ENCODE peak calls at places on chromosomes 16 and 17, in four cellular contexts. B is H9, H is IMR-90, T is H1. E is an unnamed sample.

GRCh38 chr16:9091867-9092281 is 430 bp downstream of the HAPSTR1 start:
- DNase-seq in T (peak; percentile 61), H (no peak), B (no peak), E (peak; percentile 27)

GRCh38 chr16:49621240-49622083 is 234.4 kb downstream of the ZNF423 start:
- DNase-seq in B (peak; percentile 26), T (no peak), H (no peak), E (no peak)

GRCh38 chr17:76077582-76078110 is 1.3 kb upstream of the ZACN start:
- DNase-seq in B (peak; percentile 39), T (no peak), H (no peak), E (no peak)

GRCh38 chr16:54867302-54867832 is 63.3 kb upstream of the IRX5 start:
- DNase-seq in T (no peak), B (no peak), H (no peak), E (no peak)

GRCh38 chr16:14199624-14200023 is 128.5 kb downstream of the MRTFB start:
- DNase-seq in H (peak; percentile 27), B (no peak), T (no peak), E (no peak)

GRCh38 chr16:80994451-80994850 is 12.2 kb downstream of the CMC2 start:
- DNase-seq in B (no peak), T (no peak), H (peak; percentile 39), E (no peak)

GRCh38 chr16:89897204-89897603 is 21.5 kb upstream of the MC1R start:
- DNase-seq in T (no peak), B (no peak), H (no peak), E (no peak)

GRCh38 chr16:68885321-68885720 is 42.0 kb downstream of the TANGO6 start:
- DNase-seq in H (no peak), T (no peak), B (no peak), E (no peak)

GRCh38 chr17:75776399-75777242 is 8.0 kb upstream of the UNK start:
- DNase-seq in H (no peak), B (no peak), T (no peak), E (no peak)

GRCh38 chr16:24950275-24950674 is 64.9 kb downstream of the ARHGAP17 start:
- DNase-seq in H (peak; percentile 84), T (no peak), B (no peak), E (no peak)

GRCh38 chr17:4678448-4679026 is 25.4 kb downstream of the PELP1 start:
- DNase-seq in B (no peak), H (peak; percentile 96), T (no peak), E (peak; percentile 70)

GRCh38 chr17:50668025-50668837 is 33.5 kb downstream of the ABCC3 start:
- DNase-seq in T (no peak), B (no peak), H (peak; percentile 41), E (peak; percentile 53)

GRCh38 chr16:23348579-23349469 is 46.7 kb downstream of the SCNN1B start:
- DNase-seq in B (peak; percentile 75), T (peak; percentile 61), H (no peak), E (peak; percentile 70)

DNA sequence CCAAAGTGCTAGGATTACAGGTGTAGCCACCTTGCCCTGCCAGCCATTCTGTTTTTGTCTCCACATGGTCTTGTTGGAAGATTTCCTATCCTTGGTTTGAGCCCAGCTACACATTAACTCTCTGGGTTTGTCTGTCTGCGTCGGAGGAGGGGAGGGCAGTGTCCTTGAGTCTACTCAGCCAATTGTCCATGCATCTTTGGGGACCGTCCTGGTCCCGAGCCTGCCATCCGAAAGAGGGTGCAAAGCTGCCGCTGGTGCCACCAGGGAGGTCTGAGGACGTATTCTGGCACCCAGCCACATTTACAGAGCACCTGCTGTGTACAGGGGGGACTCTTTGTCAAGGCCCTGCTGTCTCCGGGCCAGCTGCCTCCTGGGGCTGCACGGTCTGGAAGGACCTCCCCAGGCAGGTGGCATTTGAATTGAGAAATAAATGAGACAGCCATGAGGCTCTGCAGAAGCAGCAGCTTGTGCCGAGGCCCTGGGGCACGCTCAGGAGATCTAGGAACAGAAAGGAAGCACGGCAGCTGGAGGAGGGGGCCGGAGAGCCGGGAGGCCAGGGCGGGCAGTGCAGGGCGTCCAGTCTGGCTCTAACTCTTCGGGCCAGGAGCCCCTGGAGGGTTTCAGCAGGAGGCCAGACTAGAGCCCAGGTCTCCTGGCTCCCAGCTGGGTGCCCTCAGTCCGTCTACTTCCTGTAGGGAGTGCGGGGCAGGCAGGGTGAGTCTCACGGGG is 1.5 kb downstream of the CYBA start:
- DNase-seq in T (no peak), H (no peak), B (no peak), E (no peak)
- H4K5ac ChIP-seq in T (no peak overlapping the region), H (no peak overlapping the region), B (no peak overlapping the region), E (no peak overlapping the region)

GRCh38 chr17:18987862-18988545 is 16.6 kb downstream of the FAM83G start:
- DNase-seq in T (no peak), B (no peak), H (no peak), E (no peak)

GRCh38 chr17:18992454-18993130 is 12.0 kb downstream of the FAM83G start:
- DNase-seq in T (no peak), B (no peak), H (no peak), E (no peak)

GRCh38 chr17:18991531-18992315 is 12.8 kb downstream of the FAM83G start:
- DNase-seq in B (no peak), T (no peak), H (no peak), E (no peak)

GRCh38 chr17:18988546-18989173 is 15.9 kb downstream of the FAM83G start:
- DNase-seq in T (no peak), B (no peak), H (no peak), E (no peak)

GRCh38 chr17:18990331-18990730 is 14.2 kb downstream of the FAM83G start:
- DNase-seq in B (no peak), H (no peak), T (no peak), E (no peak)
- H4K5ac ChIP-seq in B (no peak overlapping the region), H (no peak overlapping the region), T (no peak overlapping the region), E (no peak overlapping the region)

GRCh38 chr16:57747996-57748395 is 12.4 kb downstream of the KATNB1 start:
- DNase-seq in T (no peak), B (no peak), H (no peak), E (no peak)
- H4K5ac ChIP-seq in T (no peak overlapping the region), B (no peak overlapping the region), H (no peak overlapping the region), E (no peak overlapping the region)

DNA sequence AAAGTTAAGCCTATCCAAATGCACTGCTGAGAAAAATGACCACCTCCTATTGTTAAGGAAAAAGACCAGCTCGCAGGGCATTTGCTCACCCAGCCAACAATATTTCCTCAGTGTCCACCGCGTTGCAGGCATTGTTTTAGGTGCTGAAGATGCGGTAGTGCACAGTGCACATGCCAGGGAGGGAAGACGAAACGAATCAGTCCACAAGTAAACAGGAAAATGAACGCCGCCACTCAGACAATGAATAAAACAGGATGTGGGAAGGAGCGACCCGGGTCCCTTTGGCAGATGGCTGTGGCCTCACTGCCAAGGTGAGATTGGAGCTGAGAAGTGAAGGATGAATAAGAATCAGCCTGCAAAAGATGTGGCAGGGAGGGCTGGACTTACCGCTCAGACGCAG is 249.2 kb downstream of the FOXL1 start:
- DNase-seq in B (no peak), H (no peak), T (no peak), E (no peak)
- H4K5ac ChIP-seq in B (no peak overlapping the region), H (no peak overlapping the region), T (no peak overlapping the region), E (no peak overlapping the region)

DNA sequence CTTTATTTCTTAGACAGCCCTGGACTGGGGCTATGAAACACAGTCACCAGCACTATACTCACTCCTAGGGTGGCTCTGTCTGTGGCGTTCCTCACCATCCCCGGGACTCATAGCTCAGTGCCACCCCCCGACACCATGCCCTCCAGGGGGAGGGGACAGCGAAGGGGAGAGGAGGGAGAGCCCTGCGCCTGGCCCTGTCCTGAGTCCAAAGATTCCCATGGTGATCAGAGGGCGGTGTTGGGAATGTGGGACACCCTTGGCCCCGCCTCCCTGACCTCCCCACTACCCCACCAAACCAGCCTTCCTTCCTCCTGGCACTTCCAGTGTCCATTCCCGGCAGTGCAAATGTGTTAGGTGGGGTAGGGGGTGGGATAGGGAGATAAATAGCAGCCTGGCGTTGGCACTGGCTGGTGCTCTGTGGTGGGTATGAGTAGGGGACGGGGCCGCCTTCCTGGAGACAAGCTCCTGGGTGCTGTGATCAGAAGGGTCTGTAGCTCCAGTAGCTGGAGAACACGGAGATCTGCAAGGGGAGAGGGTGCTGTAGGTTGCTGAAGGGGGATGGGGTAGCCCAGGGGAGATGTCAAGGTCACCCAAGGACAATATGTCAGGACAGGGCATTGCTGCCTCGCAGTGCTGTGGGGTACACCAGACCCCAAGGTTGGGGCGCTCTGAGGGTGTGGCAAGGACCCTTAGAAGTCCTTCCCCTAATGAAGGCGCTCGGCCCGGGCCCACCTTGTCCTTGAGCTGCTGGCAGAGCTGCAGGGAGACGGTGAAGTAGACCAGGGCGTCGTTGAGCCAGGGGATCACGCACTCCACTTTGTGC is 2.0 kb downstream of the SMIM22 start:
- DNase-seq in T (no peak), B (no peak), H (no peak), E (no peak)
- H4K5ac ChIP-seq in T (no peak overlapping the region), B (no peak overlapping the region), H (no peak overlapping the region), E (no peak overlapping the region)

GRCh38 chr16:5500526-5500925 is 402.9 kb upstream of the EEF2KMT start:
- DNase-seq in B (no peak), H (no peak), T (no peak), E (no peak)
- H4K5ac ChIP-seq in B (no peak overlapping the region), H (no peak overlapping the region), T (no peak overlapping the region), E (no peak overlapping the region)

DNA sequence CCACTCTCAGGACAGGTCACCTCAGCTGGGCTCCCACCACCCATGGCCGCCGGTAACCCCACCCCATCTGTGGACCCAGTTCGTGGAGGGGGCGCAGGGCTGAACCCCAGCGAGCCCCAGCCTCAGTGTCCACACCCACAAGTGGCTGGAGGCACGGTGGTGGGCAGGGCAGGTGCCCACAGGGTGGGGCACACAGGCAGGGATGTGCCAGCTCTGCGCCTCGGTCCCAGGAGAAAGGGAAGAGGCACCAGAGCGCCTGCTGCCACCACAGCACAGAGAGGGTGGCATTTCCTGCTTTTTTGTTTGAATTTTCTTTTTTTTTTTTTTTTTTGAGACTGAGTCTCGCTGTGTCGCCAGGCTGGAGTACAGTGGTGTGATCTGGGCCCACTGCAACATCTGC is 19.0 kb downstream of the ZFPM1 start:
- DNase-seq in T (no peak), B (no peak), H (no peak), E (no peak)
- H4K5ac ChIP-seq in T (no peak overlapping the region), B (no peak overlapping the region), H (no peak overlapping the region), E (no peak overlapping the region)

DNA sequence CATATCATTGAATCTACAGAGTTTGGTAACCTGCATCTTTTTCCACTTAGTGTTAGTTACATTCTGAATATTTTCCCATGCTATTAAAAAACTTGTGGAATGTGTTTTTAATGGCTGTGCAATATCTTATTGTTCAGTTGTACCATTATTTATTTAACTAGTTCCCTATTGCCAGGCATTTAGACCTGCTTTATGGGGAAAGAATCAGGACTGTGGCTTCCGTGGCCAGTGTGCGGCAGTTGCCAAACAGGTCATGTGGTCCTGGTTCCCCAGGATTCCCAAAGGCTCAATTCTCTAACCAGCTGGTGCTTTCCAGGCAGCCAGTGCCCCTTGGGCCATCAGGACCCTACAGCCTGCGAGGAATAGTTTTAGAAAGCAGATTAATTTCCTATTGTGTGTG is 30.8 kb downstream of the NDEL1 start:
- DNase-seq in B (no peak), T (no peak), H (peak; percentile 56), E (no peak)
- H4K5ac ChIP-seq in B (no peak overlapping the region), T (no peak overlapping the region), H (no peak overlapping the region), E (no peak overlapping the region)

DNA sequence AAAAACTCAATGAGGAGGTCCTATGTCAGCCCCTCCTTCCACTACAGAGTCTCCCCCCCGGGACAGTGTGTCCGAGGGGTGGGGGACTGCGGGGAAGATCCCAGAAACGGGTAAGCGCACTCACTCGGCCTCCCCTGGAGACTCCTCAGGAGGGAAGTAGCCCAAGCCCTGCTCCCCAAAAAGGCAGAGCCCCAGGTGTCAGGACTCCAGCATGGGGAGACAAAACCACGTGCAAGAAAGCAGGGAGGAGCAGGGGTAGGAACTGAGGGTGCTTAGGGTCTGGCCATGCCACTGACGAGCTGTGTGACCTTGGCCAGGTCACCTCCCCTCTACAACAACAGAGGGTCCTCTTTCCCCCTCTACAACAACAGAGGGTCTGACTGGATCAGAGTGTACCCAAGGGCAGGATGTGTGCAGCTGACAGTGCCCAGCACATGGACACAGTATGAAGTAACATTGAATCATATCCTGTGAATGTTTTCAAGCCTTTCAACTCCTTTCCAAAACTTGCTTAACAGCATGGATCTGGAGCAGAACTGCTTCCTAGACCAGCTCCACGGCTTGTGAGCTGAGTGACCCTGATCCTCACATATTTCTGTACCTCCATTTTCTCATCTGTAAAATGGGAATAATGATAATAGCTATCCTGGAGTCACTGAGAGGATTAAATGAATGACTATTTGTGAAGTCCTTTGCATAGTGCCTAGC is 2.1 kb upstream of the NAGS start:
- DNase-seq in B (no peak), T (no peak), H (peak; percentile 87), E (no peak)
- H4K5ac ChIP-seq in B (no peak overlapping the region), T (no peak overlapping the region), H (peak overlapping the region; percentile 45), E (no peak overlapping the region)